ENCODE peak calls at places on chromosomes 5 and 9, in four cellular contexts. X, N, K and S are unnamed samples.

GRCh38 chr9:109335929-109336328 is 15.1 kb upstream of the EPB41L4B start:
- DNase-seq in X (peak), N (no peak), K (no peak), S (no peak)

GRCh38 chr5:139696894-139697658 is 48.9 kb downstream of the CXXC5 start:
- DNase-seq in X (peak), N (no peak), K (peak), S (no peak)

GRCh38 chr5:78698218-78698751 is 49.7 kb upstream of the LHFPL2 start:
- DNase-seq in N (no peak), K (no peak), X (no peak), S (no peak)

GRCh38 chr5:151158287-151158661 is 695 bp upstream of the ANXA6 start:
- DNase-seq in N (no peak), X (peak), K (no peak), S (no peak)

GRCh38 chr9:93660647-93661046 is 84.3 kb downstream of the PHF2 start:
- DNase-seq in N (no peak), X (no peak), K (no peak), S (no peak)

GRCh38 chr5:115494570-115495289 is 49.8 kb downstream of the FEM1C start:
- DNase-seq in N (no peak), K (no peak), X (no peak), S (no peak)

GRCh38 chr9:18437315-18438200 is 36.4 kb upstream of the ADAMTSL1 start:
- DNase-seq in K (no peak), X (peak), N (no peak), S (no peak)

GRCh38 chr5:40778133-40778532 is 20.0 kb downstream of the PRKAA1 start:
- DNase-seq in N (no peak), X (no peak), K (no peak), S (no peak)

GRCh38 chr9:78552802-78553201 is 255.9 kb downstream of the PSAT1 start:
- DNase-seq in X (no peak), K (no peak), N (no peak), S (no peak)

GRCh38 chr5:132046915-132047314 is 13.5 kb upstream of the IL3 start:
- DNase-seq in X (no peak), K (no peak), N (peak), S (no peak)

GRCh38 chr9:98992885-98993569 is 49.3 kb downstream of the COL15A1 start:
- DNase-seq in N (no peak), X (no peak), K (no peak), S (peak)

GRCh38 chr5:137575847-137576246 is 76.7 kb upstream of the SPOCK1 start:
- DNase-seq in X (no peak), K (no peak), N (no peak), S (no peak)

GRCh38 chr9:22173959-22174358 is 164.9 kb upstream of the CDKN2B start:
- DNase-seq in K (no peak), N (no peak), X (no peak), S (no peak)

GRCh38 chr5:29588276-29588675 is 1605.2 kb upstream of the CDH6 start:
- DNase-seq in N (no peak), X (no peak), K (no peak), S (no peak)

GRCh38 chr9:6632516-6633328 is 12.8 kb downstream of the GLDC start:
- DNase-seq in X (peak), K (no peak), N (no peak), S (no peak)
- TF ChIP-seq POLR2AphosphoS5 in X (no peak), K (no peak), N (no peak), S (no peak)

DNA sequence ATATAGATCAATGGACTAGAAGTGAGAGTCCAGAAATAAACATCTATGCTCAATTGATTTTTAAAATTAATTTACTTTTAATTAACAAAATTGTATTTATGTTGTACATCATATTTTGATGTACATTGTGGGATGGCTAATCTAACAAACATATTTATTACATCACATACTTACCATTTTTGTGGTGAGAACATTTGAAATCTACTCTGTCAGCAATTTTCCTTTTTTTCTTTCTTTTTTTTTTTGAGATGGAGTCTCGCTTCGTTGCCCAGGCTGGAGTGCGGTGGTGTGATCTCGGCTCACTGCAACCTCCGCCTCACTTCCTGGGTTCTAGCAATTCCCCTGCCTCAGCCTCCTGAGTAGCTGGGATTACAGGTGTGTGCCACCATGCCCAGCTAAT is 32.4 kb upstream of the SHB start:
- DNase-seq in X (no peak), K (no peak), N (peak), S (no peak)
- TF ChIP-seq POLR2AphosphoS5 in X (no peak), K (no peak), N (no peak), S (no peak)

DNA sequence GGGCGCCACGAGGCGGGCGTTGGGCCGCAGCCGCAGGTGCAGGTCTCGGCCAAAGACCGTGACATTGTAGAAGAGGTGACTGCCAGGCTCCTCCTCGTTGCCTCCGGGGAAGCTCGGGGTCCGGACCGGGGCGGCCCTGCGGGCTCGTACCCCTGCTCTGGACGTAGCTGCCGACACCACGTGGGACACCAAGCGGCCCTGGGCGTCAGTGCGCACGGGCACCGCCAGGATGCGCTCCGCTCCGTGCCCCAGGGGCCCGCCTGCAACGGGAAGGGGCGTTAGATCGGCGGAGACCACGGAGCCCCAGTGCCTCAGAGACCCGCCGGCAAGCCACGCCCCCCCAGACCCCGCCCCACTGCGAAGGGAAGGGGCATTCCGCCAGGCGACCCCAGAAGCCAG is 1.4 kb downstream of the ADAMTS2 start:
- DNase-seq in N (no peak), K (no peak), X (no peak), S (no peak)
- TF ChIP-seq POLR2AphosphoS5 in N (no peak), K (no peak), X (no peak), S (no peak)

GRCh38 chr9:113485761-113486115 is 22.2 kb downstream of the RGS3 start:
- DNase-seq in K (no peak), X (no peak), N (no peak), S (no peak)

GRCh38 chr9:113486327-113486726 is 22.8 kb downstream of the RGS3 start:
- DNase-seq in X (no peak), K (no peak), N (no peak), S (no peak)

GRCh38 chr9:113492343-113493079 is 29.0 kb downstream of the RGS3 start:
- DNase-seq in X (no peak), N (no peak), K (no peak), S (no peak)

GRCh38 chr9:113488071-113488470 is 24.5 kb downstream of the RGS3 start:
- DNase-seq in N (no peak), K (no peak), X (no peak), S (no peak)

GRCh38 chr9:113488490-113488889 is 25.0 kb downstream of the RGS3 start:
- DNase-seq in K (no peak), X (no peak), N (no peak), S (no peak)
- TF ChIP-seq POLR2AphosphoS5 in K (peak), X (no peak), N (no peak), S (peak)

GRCh38 chr5:2754621-2755370 is 3.3 kb upstream of the IRX2 start:
- DNase-seq in K (peak), N (no peak), X (no peak), S (peak)

GRCh38 chr5:2756764-2757163 is 5.3 kb upstream of the IRX2 start:
- DNase-seq in N (no peak), X (no peak), K (no peak), S (no peak)

GRCh38 chr5:2756211-2756746 is 4.8 kb upstream of the IRX2 start:
- DNase-seq in X (no peak), N (no peak), K (no peak), S (no peak)

GRCh38 chr5:2755371-2755715 is 3.9 kb upstream of the IRX2 start:
- DNase-seq in N (no peak), X (no peak), K (peak), S (no peak)

GRCh38 chr5:2755811-2756210 is 4.3 kb upstream of the IRX2 start:
- DNase-seq in K (peak), N (no peak), X (no peak), S (peak)
- TF ChIP-seq POLR2AphosphoS5 in K (no peak), N (no peak), X (no peak), S (no peak)